ENCODE peak calls at places on chromosomes 13 and 19, in seven cellular contexts. One of them, this sample, is unnamed.

GRCh38 chr13:47396915-47397314 is 500.1 kb upstream of the HTR2A start:
- DNase-seq in C1 segment of cervical spinal cord: no peak
- DNase-seq in T-helper 2 cell: no peak
- DNase-seq in activated naive CD4-positive, alpha-beta T cell treated with anti-CD3 and anti-CD28 coated beads, Interleukin-2, amount 10 ng/mL, durations not matched to agents 7 days and 5 days: no peak
- DNase-seq in activated effector memory CD4-positive, alpha-beta T cell treated with Interleukin-2 at 50 U/mL for 16 hours: no peak
- DNase-seq in thoracic aorta: no peak
- DNase-seq in CD4-positive, alpha-beta T cell: no peak
- DNase-seq in this sample: no peak

GRCh38 chr13:30865131-30866009 is 40.7 kb upstream of the MEDAG start:
- DNase-seq in CD4-positive, alpha-beta T cell: peak; percentile 16
- DNase-seq in activated effector memory CD4-positive, alpha-beta T cell treated with Interleukin-2 at 50 U/mL for 16 hours: peak; percentile 16
- DNase-seq in activated naive CD4-positive, alpha-beta T cell treated with anti-CD3 and anti-CD28 coated beads, Interleukin-2, amount 10 ng/mL, durations not matched to agents 7 days and 5 days: peak; percentile 67
- DNase-seq in C1 segment of cervical spinal cord: peak; percentile 6
- DNase-seq in T-helper 2 cell: peak; percentile 14
- DNase-seq in thoracic aorta: no peak
- DNase-seq in this sample: peak; percentile 77

GRCh38 chr13:112779856-112780604 is 90.2 kb downstream of the ATP11A start:
- DNase-seq in activated naive CD4-positive, alpha-beta T cell treated with anti-CD3 and anti-CD28 coated beads, Interleukin-2, amount 10 ng/mL, durations not matched to agents 7 days and 5 days: no peak
- DNase-seq in activated effector memory CD4-positive, alpha-beta T cell treated with Interleukin-2 at 50 U/mL for 16 hours: no peak
- DNase-seq in CD4-positive, alpha-beta T cell: no peak
- DNase-seq in thoracic aorta: no peak
- DNase-seq in T-helper 2 cell: no peak
- DNase-seq in C1 segment of cervical spinal cord: no peak
- DNase-seq in this sample: no peak

GRCh38 chr13:87684850-87685735 is 13.9 kb downstream of the SLITRK5 start:
- DNase-seq in activated effector memory CD4-positive, alpha-beta T cell treated with Interleukin-2 at 50 U/mL for 16 hours: no peak
- DNase-seq in thoracic aorta: no peak
- DNase-seq in C1 segment of cervical spinal cord: no peak
- DNase-seq in T-helper 2 cell: no peak
- DNase-seq in CD4-positive, alpha-beta T cell: no peak
- DNase-seq in activated naive CD4-positive, alpha-beta T cell treated with anti-CD3 and anti-CD28 coated beads, Interleukin-2, amount 10 ng/mL, durations not matched to agents 7 days and 5 days: no peak
- DNase-seq in this sample: no peak

GRCh38 chr19:44111910-44112463 is 1.2 kb upstream of the ZNF225 start:
- DNase-seq in CD4-positive, alpha-beta T cell: no peak
- DNase-seq in thoracic aorta: no peak
- DNase-seq in C1 segment of cervical spinal cord: no peak
- DNase-seq in activated naive CD4-positive, alpha-beta T cell treated with anti-CD3 and anti-CD28 coated beads, Interleukin-2, amount 10 ng/mL, durations not matched to agents 7 days and 5 days: no peak
- DNase-seq in activated effector memory CD4-positive, alpha-beta T cell treated with Interleukin-2 at 50 U/mL for 16 hours: no peak
- DNase-seq in T-helper 2 cell: no peak
- DNase-seq in this sample: no peak

GRCh38 chr13:21733475-21734311 is 62.8 kb downstream of the FGF9 start:
- DNase-seq in CD4-positive, alpha-beta T cell: no peak
- DNase-seq in C1 segment of cervical spinal cord: no peak
- DNase-seq in activated naive CD4-positive, alpha-beta T cell treated with anti-CD3 and anti-CD28 coated beads, Interleukin-2, amount 10 ng/mL, durations not matched to agents 7 days and 5 days: no peak
- DNase-seq in activated effector memory CD4-positive, alpha-beta T cell treated with Interleukin-2 at 50 U/mL for 16 hours: no peak
- DNase-seq in T-helper 2 cell: no peak
- DNase-seq in thoracic aorta: no peak
- DNase-seq in this sample: no peak

GRCh38 chr19:18346091-18346490 is 5.7 kb downstream of the PGPEP1 start:
- DNase-seq in C1 segment of cervical spinal cord: no peak
- DNase-seq in activated naive CD4-positive, alpha-beta T cell treated with anti-CD3 and anti-CD28 coated beads, Interleukin-2, amount 10 ng/mL, durations not matched to agents 7 days and 5 days: no peak
- DNase-seq in activated effector memory CD4-positive, alpha-beta T cell treated with Interleukin-2 at 50 U/mL for 16 hours: no peak
- DNase-seq in T-helper 2 cell: no peak
- DNase-seq in thoracic aorta: no peak
- DNase-seq in CD4-positive, alpha-beta T cell: no peak
- DNase-seq in this sample: no peak

GRCh38 chr19:408441-409005 is 424 bp downstream of the C2CD4C start:
- DNase-seq in activated naive CD4-positive, alpha-beta T cell treated with anti-CD3 and anti-CD28 coated beads, Interleukin-2, amount 10 ng/mL, durations not matched to agents 7 days and 5 days: no peak
- DNase-seq in T-helper 2 cell: no peak
- DNase-seq in activated effector memory CD4-positive, alpha-beta T cell treated with Interleukin-2 at 50 U/mL for 16 hours: no peak
- DNase-seq in C1 segment of cervical spinal cord: no peak
- DNase-seq in thoracic aorta: no peak
- DNase-seq in CD4-positive, alpha-beta T cell: no peak
- DNase-seq in this sample: no peak

GRCh38 chr19:13006431-13007281 is 11.4 kb downstream of the NFIX start:
- DNase-seq in thoracic aorta: no peak
- DNase-seq in CD4-positive, alpha-beta T cell: no peak
- DNase-seq in activated naive CD4-positive, alpha-beta T cell treated with anti-CD3 and anti-CD28 coated beads, Interleukin-2, amount 10 ng/mL, durations not matched to agents 7 days and 5 days: no peak
- DNase-seq in activated effector memory CD4-positive, alpha-beta T cell treated with Interleukin-2 at 50 U/mL for 16 hours: no peak
- DNase-seq in C1 segment of cervical spinal cord: no peak
- DNase-seq in T-helper 2 cell: no peak
- DNase-seq in this sample: no peak

GRCh38 chr13:42926043-42926442 is 66.0 kb downstream of the EPSTI1 start:
- DNase-seq in T-helper 2 cell: no peak
- DNase-seq in CD4-positive, alpha-beta T cell: no peak
- DNase-seq in thoracic aorta: no peak
- DNase-seq in C1 segment of cervical spinal cord: no peak
- DNase-seq in activated naive CD4-positive, alpha-beta T cell treated with anti-CD3 and anti-CD28 coated beads, Interleukin-2, amount 10 ng/mL, durations not matched to agents 7 days and 5 days: no peak
- DNase-seq in activated effector memory CD4-positive, alpha-beta T cell treated with Interleukin-2 at 50 U/mL for 16 hours: no peak
- DNase-seq in this sample: no peak